ENCODE peak calls at places on chromosomes 13 and 19, in four cellular contexts. C is HCT116, D is GM12878, F is endothelial cell of umbilical vein. L is an unnamed sample.

GRCh38 chr19:20912973-20913372 is 10.1 kb upstream of the ZNF85 start:
- DNase-seq in D (no peak), F (no peak), C (no peak), L (no peak)

GRCh38 chr19:7658219-7658686 is 10.6 kb upstream of the RETN start:
- DNase-seq in F (no peak), C (no peak), D (peak; percentile 79), L (no peak)

GRCh38 chr19:46287585-46287984 is 9.3 kb upstream of the HIF3A start:
- DNase-seq in C (no peak), F (peak; percentile 44), D (no peak), L (peak; percentile 61)

GRCh38 chr19:12784871-12785430 is 6.3 kb upstream of the JUNB start:
- DNase-seq in C (no peak), F (no peak), D (no peak), L (peak; percentile 25)

GRCh38 chr19:41702208-41702651 is 6.2 kb upstream of the CEACAM5 start:
- DNase-seq in D (no peak), C (no peak), F (no peak), L (no peak)

GRCh38 chr19:18392417-18392816 is 5.0 kb downstream of the LRRC25 start:
- DNase-seq in F (peak; percentile 49), C (no peak), D (no peak), L (peak; percentile 82)

GRCh38 chr19:6890938-6891337 is 3.6 kb downstream of the ADGRE1 start:
- DNase-seq in F (no peak), C (no peak), D (no peak), L (peak; percentile 33)

GRCh38 chr13:78909276-78909675 is 250.3 kb upstream of the OBI1 start:
- DNase-seq in F (no peak), C (no peak), D (no peak), L (no peak)

GRCh38 chr13:30033681-30034447 is 183.4 kb upstream of the UBL3 start:
- DNase-seq in C (no peak), D (no peak), F (no peak), L (peak; percentile 58)

GRCh38 chr19:30731596-30731995 is 359.4 kb downstream of the ZNF536 start:
- DNase-seq in C (no peak), D (no peak), F (no peak), L (no peak)

GRCh38 chr13:75566658-75567057 is 17.1 kb downstream of the UCHL3 start:
- DNase-seq in D (no peak), F (peak; percentile 46), C (no peak), L (peak; percentile 15)

GRCh38 chr13:93872376-93872775 is 607.1 kb downstream of the DCT start:
- DNase-seq in F (no peak), C (no peak), D (no peak), L (no peak)

GRCh38 chr13:43786766-43787517 is at the start of gene ENOX1:
- DNase-seq in C (peak; percentile 34), F (peak; percentile 45), D (no peak), L (no peak)

GRCh38 chr19:28956421-28956820 is 256.5 kb downstream of the UQCRFS1 start:
- DNase-seq in F (no peak), C (no peak), D (no peak), L (no peak)

GRCh38 chr19:22532388-22533310 is 101.5 kb upstream of the ZNF492 start:
- DNase-seq in D (no peak), F (no peak), C (no peak), L (peak; percentile 91)

GRCh38 chr19:20513179-20513934 is 52.2 kb downstream of the ZNF737 start:
- DNase-seq in F (no peak), D (no peak), C (no peak), L (no peak)

GRCh38 chr13:91381371-91381770 is 17.1 kb upstream of the GPC5 start:
- DNase-seq in C (no peak), F (peak; percentile 22), D (no peak), L (peak; percentile 49)

GRCh38 chr13:94617389-94618000 is 15.8 kb downstream of the GPR180 start:
- DNase-seq in C (no peak), F (peak; percentile 46), D (no peak), L (peak; percentile 42)

GRCh38 chr13:49587311-49587847 is 2.0 kb upstream of the RCBTB1 start:
- DNase-seq in C (no peak), D (no peak), F (no peak), L (no peak)

GRCh38 chr13:108915634-108916497 is 286.5 kb downstream of the MYO16 start:
- DNase-seq in D (peak; percentile 52), F (peak; percentile 97), C (peak; percentile 91), L (peak; percentile 85)

GRCh38 chr19:23916991-23917390 is 2.3 kb downstream of the ZNF726 start:
- DNase-seq in F (no peak), C (no peak), D (no peak), L (peak; percentile 23)

GRCh38 chr13:112931028-112931934 is 37.7 kb upstream of the MCF2L start:
- DNase-seq in F (peak; percentile 10), D (no peak), C (peak; percentile 46), L (peak; percentile 43)

GRCh38 chr19:4088065-4088679 is 21.5 kb upstream of the ZBTB7A start:
- DNase-seq in C (no peak), D (no peak), F (no peak), L (no peak)

GRCh38 chr13:67137044-67137735 is 92.9 kb downstream of the PCDH9 start:
- DNase-seq in D (no peak), F (no peak), C (no peak), L (no peak)

GRCh38 chr13:31461923-31462322 is 262.1 kb downstream of the B3GLCT start:
- DNase-seq in C (no peak), F (no peak), D (no peak), L (no peak)

GRCh38 chr13:60155978-60156377 is 7.8 kb downstream of the DIAPH3 start:
- DNase-seq in F (no peak), D (no peak), C (no peak), L (no peak)

GRCh38 chr13:33870046-33870668 is 52.2 kb downstream of the RFC3 start:
- DNase-seq in C (no peak), D (no peak), F (no peak), L (no peak)

GRCh38 chr19:13001502-13002388 is 6.5 kb downstream of the NFIX start:
- DNase-seq in D (no peak), C (no peak), F (no peak), L (no peak)

GRCh38 chr13:23467048-23467931 is 33.8 kb upstream of the SACS start:
- DNase-seq in D (no peak), F (no peak), C (no peak), L (no peak)

DNA sequence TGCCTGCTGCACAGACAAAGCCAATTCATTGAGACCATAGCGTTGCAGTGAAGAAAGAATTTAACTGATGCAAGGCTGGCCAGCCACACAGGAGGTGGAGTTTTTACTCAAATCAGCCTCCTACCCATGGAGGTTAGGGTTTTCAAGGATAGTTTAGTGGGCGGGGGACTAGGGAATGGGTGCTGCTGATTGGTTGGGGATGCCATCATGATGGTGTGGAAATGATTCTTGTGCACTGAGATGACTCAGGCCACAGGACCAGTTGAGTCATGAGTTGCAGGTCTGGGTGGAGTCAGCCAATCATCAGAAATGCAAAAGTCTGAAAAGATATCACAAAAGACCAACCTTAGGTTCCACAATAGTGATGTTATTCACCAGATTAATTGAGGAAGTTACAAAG is 359.6 kb downstream of the FOXO1 start:
- DNase-seq in D (no peak), C (no peak), F (no peak), L (no peak)
- TF ChIP-seq MAX in D (no peak), C (no peak), F (no peak), L (no peak)

GRCh38 chr13:21321269-21321668 is 137.8 kb downstream of the ZDHHC20 start:
- DNase-seq in C (no peak), D (no peak), F (no peak), L (no peak)

GRCh38 chr13:21324793-21325192 is 134.3 kb downstream of the ZDHHC20 start:
- DNase-seq in F (no peak), C (no peak), D (no peak), L (no peak)

GRCh38 chr13:21322988-21323387 is 136.1 kb downstream of the ZDHHC20 start:
- DNase-seq in C (no peak), F (no peak), D (no peak), L (no peak)

GRCh38 chr13:21320642-21321034 is 138.5 kb downstream of the ZDHHC20 start:
- DNase-seq in F (no peak), D (no peak), C (no peak), L (no peak)

DNA sequence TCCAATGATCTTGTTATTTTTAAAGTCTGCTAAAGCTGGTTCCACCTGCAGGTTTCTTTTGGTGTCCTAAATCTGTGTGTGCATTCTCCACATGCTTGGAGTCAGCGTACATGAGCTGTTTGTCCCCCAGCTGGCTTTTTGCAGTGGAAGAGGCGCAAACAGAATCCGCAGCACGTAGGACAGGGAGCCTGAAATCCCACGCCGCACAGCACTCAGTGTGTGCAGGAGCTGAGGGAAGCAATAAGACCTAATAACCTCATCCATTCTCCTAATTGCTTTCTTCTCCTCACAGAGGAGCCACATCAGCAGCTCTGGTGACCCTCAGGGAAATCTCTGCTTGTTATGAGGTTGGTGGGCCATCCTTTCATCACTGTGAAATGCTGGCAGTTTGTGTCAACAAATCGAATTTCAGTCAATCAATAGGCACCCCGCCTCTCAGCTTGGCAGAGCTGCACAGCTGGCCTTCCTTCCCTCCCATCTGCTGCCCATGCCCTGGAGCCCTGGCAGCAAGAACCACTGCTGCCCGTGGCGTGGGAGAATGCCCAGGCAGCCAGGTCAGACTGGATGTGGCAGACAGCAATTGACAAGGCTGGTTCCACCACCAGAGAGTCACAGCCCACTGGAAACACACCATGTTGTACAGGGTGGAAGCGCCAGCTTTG is 136.7 kb downstream of the ZDHHC20 start:
- DNase-seq in F (no peak), D (no peak), C (no peak), L (no peak)
- H3K4me3 ChIP-seq in F (no peak overlapping the region), D (no peak overlapping the region), C (no peak overlapping the region), L (no peak overlapping the region)

GRCh38 chr19:53824134-53824611 is at the start of gene NLRP12:
- DNase-seq in F (no peak), D (no peak), C (no peak), L (peak; percentile 93)

GRCh38 chr19:53823380-53824120 is 564 bp downstream of the NLRP12 start:
- DNase-seq in F (no peak), C (no peak), D (no peak), L (peak; percentile 40)

DNA sequence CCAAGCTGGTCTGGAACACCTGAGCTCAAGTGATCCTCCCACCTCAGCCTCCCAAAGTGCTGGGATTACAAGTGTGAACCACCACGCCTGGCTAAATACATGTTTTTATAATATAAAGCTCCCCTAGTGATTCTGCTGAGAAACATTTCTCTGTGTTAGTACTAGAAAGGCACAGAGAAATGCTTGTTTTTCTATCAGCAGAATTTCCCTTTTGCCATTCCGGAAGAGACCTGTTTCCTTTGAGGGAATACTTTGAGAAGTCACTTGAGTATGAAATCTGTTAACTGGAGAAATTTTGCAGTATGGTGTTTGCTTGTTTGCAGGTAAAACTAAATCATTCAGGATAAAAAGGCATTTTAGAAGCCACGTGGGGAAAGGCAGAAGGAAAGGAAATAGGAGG is 4.4 kb upstream of the NLRP12 start:
- DNase-seq in F (peak; percentile 47), C (no peak), D (no peak), L (no peak)
- TF ChIP-seq MAX in F (no peak), C (no peak), D (no peak), L (no peak)

DNA sequence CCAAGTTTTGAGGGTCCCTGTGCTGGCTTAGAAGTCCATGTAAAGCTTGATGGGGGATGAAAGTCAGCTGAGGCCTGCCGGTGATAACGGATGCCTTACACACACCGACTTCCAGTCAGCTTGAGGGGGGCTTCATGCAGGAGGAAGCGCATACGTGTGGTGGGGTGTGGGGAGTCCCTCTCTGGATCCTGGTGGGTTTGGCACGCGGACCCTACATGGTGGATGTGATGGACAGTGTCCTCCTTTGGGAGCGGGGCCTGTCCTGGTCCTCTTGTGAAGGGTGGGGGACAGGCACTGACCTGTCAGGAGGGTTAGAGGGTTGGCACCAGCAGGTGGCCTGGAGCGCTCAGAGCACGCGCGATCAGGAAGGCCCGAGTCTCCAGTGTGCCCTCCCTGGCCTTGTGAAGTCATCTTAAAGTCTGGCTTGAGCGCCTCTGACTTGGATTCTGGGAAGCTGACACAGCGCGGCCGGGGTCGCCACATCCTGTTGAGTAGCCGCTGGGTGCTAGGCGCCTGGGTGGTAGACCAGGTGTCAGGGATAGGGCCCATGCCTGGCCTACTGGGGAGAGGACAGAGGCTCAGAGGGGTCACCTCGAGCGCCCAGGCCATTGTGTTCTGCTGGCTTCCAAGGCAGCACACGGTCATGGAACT is 2.9 kb downstream of the DAZAP1 start:
- DNase-seq in D (no peak), F (peak; percentile 35), C (no peak), L (no peak)
- H3K4me3 ChIP-seq in D (peak overlapping the region; percentile 81), F (no peak overlapping the region), C (no peak overlapping the region), L (no peak overlapping the region)

L was measured in NB4.